ENCODE peak calls at places on chromosomes 11 and 22, in nine cellular contexts. C is fibroblast of lung, F is mammary epithelial cell, H is astrocyte, O is endothelial cell of umbilical vein, I is neural progenitor cell, L is PC-3, R is HCT116, D is H1. K is an unnamed sample.

GRCh38 chr22:27975381-27976013 is 56.4 kb upstream of the PITPNB start:
- DNase-seq in R (no peak), L (no peak), O (peak), H (peak), C (no peak), D (no peak), I (no peak), F (no peak), K (no peak)

GRCh38 chr11:47468598-47469214 is 19.8 kb upstream of the RAPSN start:
- DNase-seq in L (no peak), D (no peak), F (no peak), C (peak), I (no peak), O (no peak), R (no peak), H (no peak), K (no peak)

GRCh38 chr22:17373839-17374238 is 4.6 kb downstream of the CECR2 start:
- DNase-seq in O (no peak), I (no peak), C (no peak), L (no peak), R (no peak), H (no peak), F (no peak), D (no peak), K (no peak)

GRCh38 chr11:66133216-66133775 is 63.2 kb downstream of the PACS1 start:
- DNase-seq in F (no peak), I (no peak), R (no peak), L (no peak), H (no peak), O (no peak), C (no peak), D (no peak), K (no peak)

GRCh38 chr11:29527391-29527936 is 489.4 kb downstream of the KCNA4 start:
- DNase-seq in H (peak), D (no peak), F (peak), C (peak), I (peak), R (peak), L (peak), O (peak), K (peak)

GRCh38 chr11:16321148-16321547 is 35.2 kb downstream of the SOX6 start:
- DNase-seq in D (no peak), C (no peak), I (no peak), H (peak), F (peak), O (no peak), L (no peak), R (no peak), K (no peak)

GRCh38 chr22:26845016-26845728 is 187.8 kb downstream of the MIAT start:
- DNase-seq in R (no peak), O (peak), H (peak), D (no peak), C (no peak), I (no peak), L (no peak), F (no peak), K (peak)

GRCh38 chr11:31141804-31142203 is 227.7 kb downstream of the DCDC1 start:
- DNase-seq in L (no peak), F (no peak), O (no peak), D (no peak), C (peak), R (no peak), I (peak), H (no peak), K (no peak)

GRCh38 chr11:133618500-133618899 is 86.2 kb upstream of the OPCML start:
- DNase-seq in H (no peak), I (no peak), R (no peak), D (peak), F (no peak), L (no peak), O (no peak), C (no peak), K (no peak)

GRCh38 chr11:8768625-8769333 is 86.2 kb downstream of the RPL27A start:
- DNase-seq in O (no peak), I (no peak), F (peak), R (peak), H (peak), L (peak), D (no peak), C (peak), K (no peak)

GRCh38 chr11:132055296-132055695 is 684.9 kb downstream of the NTM start:
- DNase-seq in I (no peak), L (no peak), H (no peak), R (no peak), O (no peak), C (no peak), F (no peak), D (no peak), K (no peak)

GRCh38 chr11:45324459-45324858 is 38.3 kb upstream of the SYT13 start:
- DNase-seq in H (no peak), I (no peak), D (no peak), O (no peak), R (no peak), F (no peak), L (no peak), C (no peak), K (no peak)

GRCh38 chr22:43860831-43861230 is 1.5 kb downstream of the SULT4A1 start:
- DNase-seq in I (no peak), C (no peak), L (no peak), R (no peak), F (no peak), D (no peak), O (no peak), H (no peak), K (no peak)

GRCh38 chr22:43860126-43860525 is 2.2 kb downstream of the SULT4A1 start:
- DNase-seq in H (no peak), O (no peak), D (no peak), L (no peak), F (no peak), R (no peak), C (no peak), I (no peak), K (no peak)

GRCh38 chr22:43861529-43861928 is 784 bp downstream of the SULT4A1 start:
- DNase-seq in L (no peak), H (peak), F (no peak), I (no peak), D (no peak), R (no peak), C (peak), O (no peak), K (no peak)

GRCh38 chr22:43862882-43863202 is 529 bp upstream of the SULT4A1 start:
- DNase-seq in C (no peak), O (no peak), I (no peak), L (no peak), D (no peak), H (no peak), R (no peak), F (no peak), K (no peak)

GRCh38 chr22:43862074-43862881 is at the start of gene SULT4A1:
- DNase-seq in H (peak), L (no peak), F (peak), R (peak), I (peak), D (peak), C (peak), O (no peak), K (peak)
- TF ChIP-seq EZH2 in H (peak), L (no peak), F (peak), R (no peak), I (no peak), D (no peak), C (peak), O (no peak), K (no peak)

DNA sequence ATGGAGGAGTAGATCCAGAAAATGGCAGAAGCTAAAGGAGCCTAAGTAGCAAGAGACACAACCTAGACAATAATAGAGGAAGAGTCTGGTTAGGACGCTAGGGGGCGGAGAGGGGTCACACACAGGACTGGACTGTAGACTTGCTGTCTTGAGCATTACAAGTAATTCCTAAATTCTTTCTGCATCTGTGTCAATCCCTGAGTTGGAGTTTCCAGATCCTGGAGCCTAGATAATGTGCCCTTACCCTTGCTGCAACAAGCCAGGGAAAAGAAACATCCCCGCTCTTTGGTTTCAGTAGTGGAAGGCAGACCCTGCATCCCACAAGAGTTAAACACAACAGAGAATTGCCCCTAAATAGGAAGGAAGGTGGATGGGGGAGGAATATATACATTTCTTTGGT is 14.9 kb upstream of the CCDC73 start:
- DNase-seq in O (peak), L (peak), R (peak), I (peak), D (peak), H (peak), F (peak), C (peak), K (peak)
- TF ChIP-seq CTCF in O (peak), L (peak), R (peak), I (peak), D (peak), H (peak), F (peak), C (peak), K (peak)

GRCh38 chr22:43889366-43890253 is 2.2 kb downstream of the PNPLA5 start:
- DNase-seq in C (peak), H (no peak), F (peak), I (peak), L (peak), D (no peak), R (no peak), O (no peak), K (no peak)

GRCh38 chr22:43890901-43891331 is 897 bp downstream of the PNPLA5 start:
- DNase-seq in F (peak), H (no peak), I (no peak), L (no peak), D (no peak), R (no peak), O (no peak), C (no peak), K (no peak)

GRCh38 chr22:43893266-43893665 is 1.5 kb upstream of the PNPLA5 start:
- DNase-seq in O (no peak), R (no peak), H (no peak), L (no peak), F (no peak), I (no peak), C (no peak), D (no peak), K (no peak)

GRCh38 chr22:43892183-43892894 is 526 bp upstream of the PNPLA5 start:
- DNase-seq in I (no peak), H (no peak), R (no peak), C (no peak), O (no peak), D (no peak), L (no peak), F (no peak), K (no peak)

DNA sequence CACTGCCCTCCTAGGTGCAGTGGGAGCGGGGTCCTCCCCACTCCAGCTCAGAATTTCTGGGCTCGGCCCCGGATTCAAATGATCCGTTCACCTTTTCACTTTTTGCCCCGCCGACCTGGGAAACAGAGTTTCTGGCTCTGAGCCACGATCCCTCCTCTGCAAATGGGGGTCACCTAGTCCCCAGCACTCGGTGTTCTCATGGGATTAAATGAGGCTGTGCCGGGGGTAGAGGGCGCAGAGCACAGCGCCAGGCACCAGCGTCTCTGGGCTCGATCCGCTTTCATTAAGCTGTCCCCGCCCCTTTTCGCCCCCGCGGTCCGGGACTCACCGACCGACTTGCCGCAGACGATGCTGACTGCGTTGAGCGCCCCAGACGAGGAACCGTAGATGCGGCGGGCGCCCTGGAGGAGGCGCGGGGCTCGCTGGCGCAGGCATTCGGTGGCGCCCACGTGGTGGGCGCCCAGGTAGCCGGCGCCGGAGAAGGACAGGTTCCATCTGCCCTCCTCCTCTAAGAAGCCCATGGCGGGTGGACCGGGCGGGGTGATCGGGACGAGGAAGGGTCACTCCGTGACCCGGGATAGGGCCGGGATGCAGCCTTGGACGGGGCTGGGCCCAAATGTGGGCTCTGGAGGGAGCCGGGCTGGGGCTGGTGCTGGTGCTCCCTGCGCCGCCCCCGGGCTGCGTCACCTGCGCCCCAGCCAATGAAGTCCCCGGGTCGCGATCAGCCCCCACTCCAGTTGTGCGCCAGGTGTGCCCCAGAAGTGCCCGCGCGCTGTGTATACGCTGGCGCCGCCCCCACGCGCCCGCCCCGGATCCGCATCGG is at the start of gene PNPLA5:
- DNase-seq in C (no peak), I (peak), R (no peak), F (no peak), H (no peak), L (no peak), O (no peak), D (peak), K (no peak)
- TF ChIP-seq EZH2 in C (no peak), I (peak), R (no peak), F (peak), H (peak), L (no peak), O (peak), D (peak), K (peak)

GRCh38 chr22:20173246-20173645 is 22.4 kb upstream of the CCDC188 start:
- DNase-seq in L (no peak), R (no peak), H (no peak), F (no peak), I (no peak), D (no peak), C (no peak), O (no peak), K (no peak)
- TF ChIP-seq CTCF in L (no peak), R (no peak), H (no peak), F (no peak), I (no peak), D (no peak), C (no peak), O (no peak), K (no peak)

DNA sequence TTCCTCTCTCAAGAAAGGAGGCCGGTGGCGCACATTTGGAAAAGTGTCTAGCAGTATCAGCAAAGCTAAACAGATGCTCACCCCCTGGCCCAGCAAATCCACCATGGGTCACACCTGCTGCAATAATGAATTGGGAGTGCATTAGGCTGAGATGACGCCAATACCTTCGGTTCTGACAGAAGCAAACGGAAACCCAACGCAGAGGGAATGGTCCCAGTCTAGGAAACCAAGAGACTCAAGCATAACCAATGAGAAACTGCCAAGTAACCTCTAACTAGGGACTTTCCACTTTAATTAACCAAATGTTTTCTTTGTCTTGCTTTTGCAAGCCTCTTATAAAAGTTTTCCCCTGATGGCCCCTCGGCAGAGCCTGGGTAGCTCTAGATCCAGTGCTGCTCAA is 64.2 kb upstream of the SLC22A12 start:
- DNase-seq in C (no peak), L (no peak), H (no peak), O (no peak), R (no peak), F (no peak), I (no peak), D (no peak), K (no peak)
- TF ChIP-seq EZH2 in C (no peak), L (no peak), H (no peak), O (no peak), R (no peak), F (no peak), I (no peak), D (no peak), K (no peak)

GRCh38 chr11:114799524-114799923 is 121.2 kb downstream of the NXPE2 start:
- DNase-seq in O (no peak), D (peak), F (no peak), R (no peak), L (no peak), C (no peak), I (peak), H (no peak), K (no peak)
- TF ChIP-seq CTCF in O (no peak), D (peak), F (no peak), R (no peak), L (no peak), C (no peak), I (peak), H (no peak), K (no peak)

DNA sequence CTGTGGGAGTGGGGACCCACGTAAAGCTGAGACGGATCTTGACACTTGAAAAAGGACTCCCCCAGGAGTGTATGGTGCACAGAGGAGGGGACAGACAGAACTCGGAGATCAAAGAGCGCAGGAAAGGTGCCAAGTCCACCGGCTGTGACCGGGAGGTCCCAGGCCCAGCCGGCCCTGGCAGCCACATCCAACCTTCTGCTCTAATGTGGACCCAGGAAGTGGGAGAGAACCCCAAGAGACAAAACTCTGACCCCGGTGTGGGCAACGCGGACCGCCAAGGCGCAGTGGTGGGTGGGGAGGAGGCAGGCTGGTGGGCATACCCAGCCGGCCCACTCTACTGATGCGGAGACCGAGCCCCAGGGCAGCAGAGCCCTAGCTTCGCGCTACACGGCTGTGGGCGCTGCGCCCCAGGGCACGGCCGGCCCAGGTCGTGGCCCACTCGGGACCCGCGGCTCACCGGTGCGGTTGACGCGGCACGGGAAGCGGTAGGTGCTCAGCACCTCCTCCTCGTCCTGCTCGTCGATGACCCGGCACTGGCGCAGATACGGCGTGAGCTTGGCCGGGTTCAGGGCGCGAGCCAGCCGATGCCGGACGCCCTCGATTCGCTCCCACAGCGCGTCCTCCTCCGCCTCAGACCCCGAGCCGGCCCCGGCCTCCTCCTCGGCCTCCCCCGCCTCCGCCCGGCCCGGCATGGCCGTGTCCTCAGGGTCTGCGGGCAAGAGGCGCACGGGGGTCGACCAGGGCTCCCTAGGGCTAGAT is 527 bp downstream of the CARD10 start:
- DNase-seq in L (no peak), D (peak), R (no peak), H (no peak), O (peak), F (no peak), C (no peak), I (peak), K (no peak)
- TF ChIP-seq EZH2 in L (no peak), D (peak), R (no peak), H (no peak), O (no peak), F (no peak), C (no peak), I (peak), K (peak)

DNA sequence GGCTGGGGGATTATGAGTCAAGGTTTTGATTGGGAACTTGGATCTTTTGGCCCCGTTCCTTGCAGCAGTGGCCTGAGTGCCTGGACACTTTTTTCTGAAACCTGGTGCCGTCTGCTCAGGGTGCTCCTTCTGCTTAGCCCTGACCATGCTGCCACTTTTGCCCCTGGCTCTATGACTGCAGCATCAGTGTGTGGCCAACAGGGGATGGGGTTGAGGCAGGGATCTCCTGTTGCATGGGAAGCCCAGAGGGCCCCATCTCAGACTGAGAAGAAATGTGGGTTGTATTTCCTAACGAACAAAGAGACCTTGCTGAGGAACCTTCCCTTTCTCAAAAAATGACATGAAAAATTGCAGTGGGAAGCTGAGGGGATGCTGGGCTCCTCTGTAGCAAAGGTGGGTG is 18.7 kb downstream of the POU2F3 start:
- DNase-seq in O (no peak), F (no peak), L (no peak), D (no peak), H (no peak), C (no peak), I (no peak), R (no peak), K (no peak)
- TF ChIP-seq CTCF in O (no peak), F (no peak), L (no peak), D (peak), H (no peak), C (no peak), I (no peak), R (no peak), K (no peak)

DNA sequence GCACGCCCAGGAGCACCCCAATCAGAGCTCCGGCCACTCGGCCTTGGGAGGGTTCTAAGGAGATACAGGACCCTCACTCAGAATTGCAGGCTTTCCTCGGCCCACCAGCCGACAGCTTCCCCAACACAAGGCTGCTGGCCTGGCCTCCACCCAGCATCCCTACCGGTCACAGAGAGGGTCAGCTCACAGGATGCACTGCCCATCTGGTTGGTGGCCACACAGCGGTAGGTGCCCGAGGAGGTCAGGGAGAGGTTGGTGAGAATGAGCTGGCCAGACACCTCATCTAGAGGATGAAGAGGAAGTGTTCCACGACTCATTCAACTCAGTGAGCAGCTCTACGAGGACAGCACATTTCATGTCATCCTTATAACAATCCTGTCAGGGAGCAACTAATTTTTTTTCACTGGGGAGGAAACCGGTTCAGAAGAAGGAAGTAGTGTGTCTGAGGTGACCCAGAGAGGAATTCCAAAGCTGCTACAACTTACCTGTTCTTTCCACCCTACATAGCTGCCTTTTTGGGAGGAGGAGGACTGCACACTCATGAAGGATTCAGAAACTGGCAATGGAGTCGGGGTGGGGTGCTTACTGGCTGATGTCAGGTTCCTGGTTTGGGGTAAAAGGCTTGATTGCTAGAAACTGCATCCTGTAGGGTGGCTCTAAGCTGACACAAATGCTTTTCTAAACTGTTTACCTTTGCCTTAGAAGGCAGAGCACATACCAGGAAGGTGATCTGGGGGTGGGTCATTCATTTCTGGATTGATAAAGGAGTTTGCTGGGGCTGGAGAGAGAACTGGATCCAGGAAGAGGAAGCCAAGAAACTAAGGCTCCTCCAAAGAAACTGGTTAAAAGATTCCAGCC is 3.3 kb downstream of the VSIG2 start:
- DNase-seq in C (no peak), D (no peak), I (no peak), R (no peak), L (peak), O (peak), H (no peak), F (no peak), K (no peak)
- TF ChIP-seq EZH2 in C (no peak), D (peak), I (no peak), R (no peak), L (no peak), O (no peak), H (no peak), F (no peak), K (no peak)